ENCODE peak calls at places on chromosome 4, in five cellular contexts. One of them, this sample, is unnamed. For H3K9me3, the result is how much of the 10 kb centered on the place peaks cover.

GRCh38 chr4:78692815-78693156 is 83.4 kb upstream of the BMP2K start:
- DNase-seq in GM12878: no peak
- DNase-seq in SK-N-SH: no peak
- DNase-seq in K562: no peak
- DNase-seq in IMR-90: no peak
- DNase-seq in this sample: no peak

GRCh38 chr4:77156912-77157858 is at the start of gene CCNG2:
- DNase-seq in K562: peak
- DNase-seq in SK-N-SH: peak
- DNase-seq in GM12878: no peak
- DNase-seq in IMR-90: peak
- DNase-seq in this sample: peak

GRCh38 chr4:140153744-140154571 is at the start of gene MAML3:
- DNase-seq in IMR-90: peak
- DNase-seq in GM12878: no peak
- DNase-seq in SK-N-SH: peak
- DNase-seq in K562: peak
- DNase-seq in this sample: no peak

GRCh38 chr4:185738851-185739250 is 73.1 kb downstream of the SORBS2 start:
- DNase-seq in SK-N-SH: no peak
- DNase-seq in IMR-90: no peak
- DNase-seq in GM12878: no peak
- DNase-seq in K562: no peak
- DNase-seq in this sample: no peak

GRCh38 chr4:78904143-78904542 is 35.1 kb downstream of the PAQR3 start:
- DNase-seq in GM12878: no peak
- DNase-seq in SK-N-SH: no peak
- DNase-seq in K562: no peak
- DNase-seq in IMR-90: no peak
- DNase-seq in this sample: no peak

GRCh38 chr4:163764569-163764968 is 270.1 kb downstream of the TMA16 start:
- DNase-seq in GM12878: no peak
- DNase-seq in IMR-90: no peak
- DNase-seq in K562: no peak
- DNase-seq in SK-N-SH: no peak
- DNase-seq in this sample: no peak

GRCh38 chr4:26860922-26861433 is 337 bp downstream of the STIM2 start:
- DNase-seq in K562: no peak
- DNase-seq in SK-N-SH: peak
- DNase-seq in GM12878: no peak
- DNase-seq in IMR-90: peak
- DNase-seq in this sample: no peak

GRCh38 chr4:52545099-52546069 is 113.7 kb downstream of the USP46 start:
- DNase-seq in K562: peak
- DNase-seq in GM12878: peak
- DNase-seq in SK-N-SH: peak
- DNase-seq in IMR-90: peak
- DNase-seq in this sample: peak

GRCh38 chr4:53450773-53451172 is 73.3 kb downstream of the FIP1L1 start:
- DNase-seq in K562: no peak
- DNase-seq in GM12878: no peak
- DNase-seq in SK-N-SH: no peak
- DNase-seq in IMR-90: peak
- DNase-seq in this sample: no peak

GRCh38 chr4:183099537-183100297 is 660 bp downstream of the WWC2 start:
- DNase-seq in K562: peak
- DNase-seq in GM12878: no peak
- DNase-seq in SK-N-SH: no peak
- DNase-seq in IMR-90: no peak
- DNase-seq in this sample: peak

GRCh38 chr4:109547394-109547793 is 12.7 kb upstream of the MCUB start:
- DNase-seq in SK-N-SH: no peak
- DNase-seq in K562: no peak
- DNase-seq in IMR-90: peak
- DNase-seq in GM12878: no peak
- DNase-seq in this sample: no peak

GRCh38 chr4:30294295-30294694 is 425.9 kb upstream of the PCDH7 start:
- DNase-seq in IMR-90: no peak
- DNase-seq in K562: no peak
- DNase-seq in SK-N-SH: no peak
- DNase-seq in GM12878: no peak
- DNase-seq in this sample: no peak

GRCh38 chr4:151314509-151314908 is 10.9 kb downstream of the SH3D19 start:
- DNase-seq in GM12878: no peak
- DNase-seq in SK-N-SH: no peak
- DNase-seq in K562: no peak
- DNase-seq in IMR-90: no peak
- DNase-seq in this sample: no peak

DNA sequence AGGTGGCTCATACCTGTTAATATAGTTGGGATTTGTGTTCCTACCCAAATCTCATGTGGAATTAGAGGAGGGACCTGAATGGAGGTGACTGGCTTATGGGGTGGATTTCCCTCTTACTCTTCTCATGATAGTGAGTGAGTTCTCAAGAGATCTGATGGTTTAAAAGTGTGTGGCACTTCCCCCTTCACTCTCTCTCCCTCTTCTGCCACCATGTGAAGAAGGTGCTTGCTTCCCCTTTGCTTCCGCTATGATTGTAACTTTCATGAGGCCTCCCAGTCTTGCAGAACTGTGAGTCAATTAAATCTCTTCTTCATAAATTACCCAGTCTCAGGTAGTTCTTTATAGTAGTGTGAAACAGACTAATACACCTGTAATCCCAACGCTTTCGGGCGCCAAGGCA is 28.3 kb upstream of the WDR19 start:
- DNase-seq in SK-N-SH: no peak
- DNase-seq in K562: no peak
- DNase-seq in IMR-90: no peak
- DNase-seq in GM12878: no peak
- DNase-seq in this sample: no peak
- H3K9me3 ChIP-seq in SK-N-SH: under half
- H3K9me3 ChIP-seq in K562: under half
- H3K9me3 ChIP-seq in IMR-90: under half
- H3K9me3 ChIP-seq in GM12878: under half
- H3K9me3 ChIP-seq in this sample: under half

DNA sequence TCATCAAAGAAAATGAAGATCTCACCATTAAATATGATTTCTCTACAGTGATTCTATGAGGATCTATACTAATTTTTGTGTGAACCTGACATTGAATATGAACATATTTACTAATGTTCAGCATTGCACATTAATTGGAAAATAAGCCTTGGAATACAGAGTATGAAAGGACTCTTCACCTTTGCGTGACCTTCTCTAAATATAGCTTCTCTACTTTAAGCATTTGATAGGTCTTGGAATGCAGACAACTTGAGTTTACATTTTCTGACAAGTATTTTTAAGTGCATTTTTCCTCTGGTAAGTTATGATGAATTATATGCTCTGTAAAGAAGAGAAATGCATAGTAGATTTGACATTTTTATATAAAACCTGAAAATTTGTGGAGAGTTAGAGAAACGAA is 372.0 kb downstream of the GABRG1 start:
- DNase-seq in IMR-90: no peak
- DNase-seq in SK-N-SH: no peak
- DNase-seq in GM12878: no peak
- DNase-seq in K562: no peak
- DNase-seq in this sample: no peak
- TF ChIP-seq RCOR1 in IMR-90: no peak
- TF ChIP-seq RCOR1 in SK-N-SH: no peak
- TF ChIP-seq RCOR1 in GM12878: no peak
- TF ChIP-seq RCOR1 in K562: no peak
- TF ChIP-seq RCOR1 in this sample: no peak

GRCh38 chr4:87521757-87522374 is 7.3 kb downstream of the SPARCL1 start:
- DNase-seq in IMR-90: peak
- DNase-seq in GM12878: no peak
- DNase-seq in SK-N-SH: no peak
- DNase-seq in K562: peak
- DNase-seq in this sample: peak
- H3K9me3 ChIP-seq in IMR-90: under half
- H3K9me3 ChIP-seq in GM12878: under half
- H3K9me3 ChIP-seq in SK-N-SH: under half
- H3K9me3 ChIP-seq in K562: under half
- H3K9me3 ChIP-seq in this sample: under half

DNA sequence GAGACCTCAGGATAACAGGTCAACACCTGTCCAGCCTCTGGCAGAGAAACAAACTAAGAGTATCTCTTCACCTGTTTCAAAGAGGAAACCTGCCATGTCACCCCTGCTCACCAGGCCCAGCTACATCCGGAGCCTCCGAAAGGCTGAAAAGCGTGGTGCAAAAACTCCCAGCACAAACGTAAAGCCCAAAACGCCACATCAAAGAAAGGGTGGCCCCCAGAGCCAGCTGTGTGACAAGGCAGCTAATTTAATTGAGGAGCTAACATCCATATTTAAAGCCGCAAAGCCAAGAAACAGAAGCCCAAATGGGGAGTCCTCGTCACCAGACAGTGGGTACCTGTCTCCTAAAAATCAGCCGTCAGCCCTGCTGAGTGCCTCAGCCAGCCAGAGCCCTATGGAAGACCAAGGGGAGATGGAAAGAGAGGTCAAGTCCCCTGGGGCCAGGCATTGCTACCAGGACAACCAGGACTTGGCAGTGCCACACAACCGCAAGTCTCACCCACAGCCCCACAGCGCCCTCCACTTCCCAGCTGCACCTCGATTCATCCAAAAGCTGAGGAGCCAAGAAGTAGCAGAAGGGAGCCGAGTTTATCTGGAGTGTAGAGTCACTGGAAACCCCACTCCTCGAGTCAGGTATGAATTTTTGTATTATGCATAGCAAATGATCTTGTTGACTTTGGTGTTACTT is 15.1 kb downstream of the PALLD start:
- DNase-seq in K562: no peak
- DNase-seq in IMR-90: no peak
- DNase-seq in GM12878: no peak
- DNase-seq in SK-N-SH: no peak
- DNase-seq in this sample: no peak
- TF ChIP-seq RCOR1 in K562: no peak
- TF ChIP-seq RCOR1 in IMR-90: no peak
- TF ChIP-seq RCOR1 in GM12878: no peak
- TF ChIP-seq RCOR1 in SK-N-SH: no peak
- TF ChIP-seq RCOR1 in this sample: no peak

DNA sequence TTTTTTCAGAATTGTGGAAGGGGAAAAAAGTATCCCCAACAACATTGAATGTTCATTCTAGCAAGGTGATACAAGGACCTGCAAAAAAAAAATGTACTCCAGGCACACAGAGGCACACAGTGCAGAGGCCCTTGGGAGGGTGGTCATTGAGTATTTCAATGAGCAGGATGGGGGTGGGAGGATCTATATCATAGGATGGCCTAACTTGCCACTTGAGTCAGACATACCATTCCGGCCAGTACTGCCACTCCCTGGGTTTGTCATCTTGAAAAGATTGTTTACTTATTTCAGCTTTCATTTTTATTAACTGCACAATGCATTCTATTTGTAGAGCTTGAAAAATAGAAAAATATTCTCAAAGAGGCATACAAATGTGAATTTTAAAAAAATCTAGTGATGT is 18.7 kb downstream of the ZNF595 start:
- DNase-seq in GM12878: no peak
- DNase-seq in K562: no peak
- DNase-seq in SK-N-SH: no peak
- DNase-seq in IMR-90: no peak
- DNase-seq in this sample: no peak
- H3K9me3 ChIP-seq in GM12878: under half
- H3K9me3 ChIP-seq in K562: under half
- H3K9me3 ChIP-seq in SK-N-SH: half or more
- H3K9me3 ChIP-seq in IMR-90: under half
- H3K9me3 ChIP-seq in this sample: half or more

GRCh38 chr4:152709675-152710438 is 30.1 kb upstream of the TMEM154 start:
- DNase-seq in SK-N-SH: no peak
- DNase-seq in IMR-90: no peak
- DNase-seq in K562: no peak
- DNase-seq in GM12878: peak
- DNase-seq in this sample: no peak
- TF ChIP-seq RCOR1 in SK-N-SH: no peak
- TF ChIP-seq RCOR1 in IMR-90: no peak
- TF ChIP-seq RCOR1 in K562: no peak
- TF ChIP-seq RCOR1 in GM12878: no peak
- TF ChIP-seq RCOR1 in this sample: no peak

DNA sequence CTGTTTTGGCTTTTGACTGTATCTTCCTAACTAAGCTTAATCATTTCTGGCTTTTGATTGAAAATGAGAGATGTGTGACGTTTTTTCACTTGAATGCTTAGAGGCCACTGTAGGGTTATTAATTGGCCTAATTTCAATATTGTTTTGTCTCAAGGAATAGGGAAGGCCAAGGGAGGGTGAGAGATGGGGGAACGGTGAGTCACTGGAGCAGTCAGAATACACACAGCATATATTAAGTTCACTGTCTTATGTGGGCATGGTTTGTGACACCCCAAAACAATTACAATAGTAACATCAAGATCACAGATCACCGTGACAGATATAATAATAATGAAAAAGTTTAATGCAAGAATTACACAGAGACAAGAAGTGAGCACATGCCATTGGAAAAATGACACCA is 27.3 kb downstream of the MND1 start:
- DNase-seq in SK-N-SH: no peak
- DNase-seq in IMR-90: no peak
- DNase-seq in GM12878: no peak
- DNase-seq in K562: no peak
- DNase-seq in this sample: no peak
- H3K9me3 ChIP-seq in SK-N-SH: under half
- H3K9me3 ChIP-seq in IMR-90: under half
- H3K9me3 ChIP-seq in GM12878: under half
- H3K9me3 ChIP-seq in K562: under half
- H3K9me3 ChIP-seq in this sample: under half

GRCh38 chr4:84562156-84562555 is 20.8 kb upstream of the CDS1 start:
- DNase-seq in SK-N-SH: no peak
- DNase-seq in GM12878: no peak
- DNase-seq in K562: no peak
- DNase-seq in IMR-90: no peak
- DNase-seq in this sample: no peak

GRCh38 chr4:84563002-84563401 is 19.9 kb upstream of the CDS1 start:
- DNase-seq in GM12878: no peak
- DNase-seq in IMR-90: no peak
- DNase-seq in K562: no peak
- DNase-seq in SK-N-SH: no peak
- DNase-seq in this sample: no peak

GRCh38 chr4:84568496-84568895 is 14.4 kb upstream of the CDS1 start:
- DNase-seq in SK-N-SH: no peak
- DNase-seq in K562: no peak
- DNase-seq in IMR-90: no peak
- DNase-seq in GM12878: no peak
- DNase-seq in this sample: no peak

GRCh38 chr4:84569009-84569408 is 13.9 kb upstream of the CDS1 start:
- DNase-seq in GM12878: no peak
- DNase-seq in K562: no peak
- DNase-seq in SK-N-SH: no peak
- DNase-seq in IMR-90: no peak
- DNase-seq in this sample: no peak

GRCh38 chr4:84565951-84566350 is 17.0 kb upstream of the CDS1 start:
- DNase-seq in GM12878: no peak
- DNase-seq in IMR-90: no peak
- DNase-seq in K562: no peak
- DNase-seq in SK-N-SH: no peak
- DNase-seq in this sample: no peak
- TF ChIP-seq RCOR1 in GM12878: no peak
- TF ChIP-seq RCOR1 in IMR-90: no peak
- TF ChIP-seq RCOR1 in K562: no peak
- TF ChIP-seq RCOR1 in SK-N-SH: no peak
- TF ChIP-seq RCOR1 in this sample: no peak

GRCh38 chr4:38194202-38194601 is 234.0 kb downstream of the PTTG2 start:
- DNase-seq in K562: no peak
- DNase-seq in IMR-90: no peak
- DNase-seq in SK-N-SH: no peak
- DNase-seq in GM12878: no peak
- DNase-seq in this sample: no peak
- H3K9me3 ChIP-seq in K562: under half
- H3K9me3 ChIP-seq in IMR-90: under half
- H3K9me3 ChIP-seq in SK-N-SH: under half
- H3K9me3 ChIP-seq in GM12878: under half
- H3K9me3 ChIP-seq in this sample: under half

GRCh38 chr4:82049294-82049693 is 324.5 kb downstream of the HNRNPD start:
- DNase-seq in K562: no peak
- DNase-seq in IMR-90: no peak
- DNase-seq in SK-N-SH: no peak
- DNase-seq in GM12878: no peak
- DNase-seq in this sample: no peak
- TF ChIP-seq RCOR1 in K562: no peak
- TF ChIP-seq RCOR1 in IMR-90: no peak
- TF ChIP-seq RCOR1 in SK-N-SH: no peak
- TF ChIP-seq RCOR1 in GM12878: no peak
- TF ChIP-seq RCOR1 in this sample: no peak

This sample was measured in A549.